ENCODE peak calls at places on chromosomes 1 and 21, in seven cellular contexts. U is neural progenitor cell; M is CD4-positive, alpha-beta T cell; K is H9; B is uterus; J is vagina; G is Peyer's patch. I is an unnamed sample.

GRCh38 chr1:218585565-218586184 is 240.5 kb downstream of the TGFB2 start:
- DNase-seq in U (peak; percentile 88), M (no peak), K (peak; percentile 90), B (no peak), J (no peak), G (no peak), I (peak; percentile 87)

GRCh38 chr1:117176579-117176978 is 34.1 kb downstream of the VTCN1 start:
- DNase-seq in U (no peak), M (no peak), K (no peak), B (no peak), J (no peak), G (no peak), I (no peak)

GRCh38 chr1:171769171-171769570 is 12.3 kb upstream of the METTL13 start:
- DNase-seq in U (no peak), M (no peak), K (no peak), B (no peak), J (no peak), G (no peak), I (no peak)

GRCh38 chr1:37922767-37923550 is 23.9 kb downstream of the INPP5B start:
- DNase-seq in U (no peak), M (no peak), K (no peak), B (no peak), J (no peak), G (no peak), I (no peak)

GRCh38 chr1:220526294-220526693 is 1.6 kb upstream of the MARK1 start:
- DNase-seq in U (peak; percentile 28), M (no peak), K (peak; percentile 43), B (no peak), J (no peak), G (no peak), I (no peak)

GRCh38 chr21:43778469-43779335 is 2.6 kb upstream of the CSTB start:
- DNase-seq in U (no peak), M (no peak), K (no peak), B (no peak), J (no peak), G (no peak), I (no peak)

GRCh38 chr1:150970818-150971582 is 3.6 kb downstream of the CERS2 start:
- DNase-seq in U (peak; percentile 60), M (no peak), K (no peak), B (peak; percentile 79), J (no peak), G (peak; percentile 86), I (no peak)

GRCh38 chr1:8283058-8283884 is 34.6 kb upstream of the SLC45A1 start:
- DNase-seq in U (no peak), M (no peak), K (no peak), B (no peak), J (no peak), G (peak; percentile 60), I (no peak)

GRCh38 chr1:21693732-21694131 is 24.6 kb upstream of the RAP1GAP start:
- DNase-seq in U (no peak), M (no peak), K (no peak), B (no peak), J (no peak), G (no peak), I (no peak)

GRCh38 chr1:227776277-227776676 is 39.2 kb upstream of the PRSS38 start:
- DNase-seq in U (no peak), M (no peak), K (no peak), B (no peak), J (no peak), G (peak; percentile 14), I (peak; percentile 86)

GRCh38 chr1:117795190-117795589 is 134.2 kb downstream of the GDAP2 start:
- DNase-seq in U (no peak), M (no peak), K (no peak), B (no peak), J (no peak), G (no peak), I (peak; percentile 88)

GRCh38 chr1:216462061-216462775 is 39.0 kb upstream of the USH2A start:
- DNase-seq in U (no peak), M (no peak), K (no peak), B (no peak), J (no peak), G (no peak), I (no peak)

GRCh38 chr1:31683997-31684396 is 19.8 kb downstream of the COL16A1 start:
- DNase-seq in U (peak; percentile 45), M (no peak), K (peak; percentile 69), B (no peak), J (no peak), G (peak; percentile 68), I (no peak)

GRCh38 chr1:10287023-10287645 is 76.8 kb downstream of the KIF1B start:
- DNase-seq in U (no peak), M (no peak), K (no peak), B (no peak), J (no peak), G (no peak), I (no peak)

GRCh38 chr1:155127105-155127671 is 488 bp upstream of the EFNA1 start:
- DNase-seq in U (peak; percentile 55), M (no peak), K (peak; percentile 52), B (peak; percentile 45), J (no peak), G (peak; percentile 90), I (peak; percentile 41)

GRCh38 chr1:192104852-192105251 is 53.4 kb upstream of the RGS18 start:
- DNase-seq in U (no peak), M (no peak), K (no peak), B (no peak), J (no peak), G (no peak), I (peak; percentile 6)

GRCh38 chr1:162212713-162213112 is 143.2 kb downstream of the NOS1AP start:
- DNase-seq in U (no peak), M (no peak), K (no peak), B (no peak), J (no peak), G (peak; percentile 67), I (no peak)

GRCh38 chr1:53918343-53918742 is 24.4 kb downstream of the DIO1 start:
- DNase-seq in U (no peak), M (no peak), K (no peak), B (no peak), J (no peak), G (no peak), I (no peak)

GRCh38 chr21:35637431-35637830 is 422.9 kb downstream of the SETD4 start:
- DNase-seq in U (no peak), M (no peak), K (no peak), B (no peak), J (no peak), G (no peak), I (peak; percentile 66)

GRCh38 chr1:205809469-205809868 is 3.5 kb downstream of the SLC41A1 start:
- DNase-seq in U (no peak), M (no peak), K (no peak), B (no peak), J (no peak), G (no peak), I (no peak)
- TF ChIP-seq CTCF in U (no peak), M (no peak), K (no peak), B (no peak), J (no peak), G (no peak), I (no peak)

DNA sequence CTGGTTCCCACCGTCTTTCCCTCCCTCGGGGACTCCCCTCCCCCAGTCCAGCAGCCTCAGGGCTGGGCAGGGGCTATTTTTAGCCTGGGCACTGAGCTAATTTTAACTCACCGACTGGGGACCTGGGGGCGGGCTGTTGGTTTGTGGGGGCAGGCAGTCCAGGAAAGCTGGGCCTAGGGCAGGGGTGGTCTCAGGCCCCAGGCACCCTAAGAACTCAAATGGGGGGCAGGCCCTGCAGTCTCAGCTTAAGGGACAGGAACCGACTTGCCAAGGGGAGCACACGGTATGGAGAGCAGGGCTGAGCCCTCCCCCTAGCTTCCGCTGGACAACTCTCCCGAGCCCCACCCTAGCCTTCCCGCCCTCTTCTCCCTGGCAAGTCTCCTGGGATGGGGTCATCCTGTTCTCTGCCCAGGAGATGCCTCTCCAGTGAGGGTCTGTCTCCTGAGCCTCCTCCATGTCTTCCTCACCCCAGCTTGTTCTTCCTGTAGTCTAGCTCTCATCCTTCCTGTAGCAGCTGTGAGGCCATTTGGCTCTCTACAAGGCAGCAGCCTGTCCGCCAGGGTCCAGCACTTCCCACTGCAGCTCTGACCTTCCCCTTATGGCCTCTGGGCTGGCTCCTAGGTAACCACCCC is 10.1 kb downstream of the MEF2D start:
- DNase-seq in U (peak; percentile 66), M (no peak), K (peak; percentile 60), B (peak; percentile 69), J (no peak), G (peak; percentile 48), I (no peak)
- TF ChIP-seq CTCF in U (peak; percentile 36), M (no peak), K (peak; percentile 46), B (peak; percentile 20), J (no peak), G (no peak), I (peak; percentile 55)

GRCh38 chr1:110638062-110638461 is 31.9 kb upstream of the KCNA2 start:
- DNase-seq in U (no peak), M (no peak), K (no peak), B (no peak), J (peak; percentile 91), G (no peak), I (no peak)

GRCh38 chr1:110638556-110638955 is 32.4 kb upstream of the KCNA2 start:
- DNase-seq in U (no peak), M (no peak), K (no peak), B (no peak), J (no peak), G (no peak), I (no peak)

GRCh38 chr1:110636149-110636935 is 30.2 kb upstream of the KCNA2 start:
- DNase-seq in U (no peak), M (no peak), K (no peak), B (no peak), J (no peak), G (no peak), I (no peak)

GRCh38 chr1:110635434-110635833 is 29.3 kb upstream of the KCNA2 start:
- DNase-seq in U (no peak), M (no peak), K (no peak), B (no peak), J (no peak), G (no peak), I (no peak)

DNA sequence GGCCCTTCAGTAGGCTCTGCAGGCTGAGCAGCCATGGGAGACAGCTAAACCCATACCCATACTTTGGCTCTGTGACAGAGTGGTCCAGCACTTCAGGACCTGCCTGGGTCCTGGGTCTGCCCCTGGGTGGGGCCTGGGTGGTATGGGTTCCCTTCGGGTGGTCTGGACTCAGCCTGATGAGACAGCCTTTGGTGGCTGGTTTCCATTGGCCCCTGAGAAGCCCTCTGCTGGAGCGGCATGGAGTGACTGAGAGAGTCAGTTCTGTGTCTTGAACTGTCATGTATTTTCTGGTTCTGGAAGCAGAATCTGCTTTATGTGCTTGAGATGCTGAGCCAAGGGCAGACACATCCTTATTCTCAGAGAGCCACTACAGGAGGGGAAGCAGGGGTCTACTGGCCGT is 31.3 kb upstream of the KCNA2 start:
- DNase-seq in U (no peak), M (no peak), K (no peak), B (no peak), J (no peak), G (no peak), I (no peak)
- TF ChIP-seq CTCF in U (no peak), M (no peak), K (no peak), B (no peak), J (no peak), G (no peak), I (no peak)

GRCh38 chr1:156767101-156767878 is at the start of gene PRCC:
- DNase-seq in U (peak; percentile 99), M (peak; percentile 95), K (peak; percentile 100), B (peak; percentile 98), J (no peak), G (peak; percentile 97), I (peak; percentile 100)
- TF ChIP-seq CTCF in U (peak; percentile 16), M (no peak), K (no peak), B (no peak), J (no peak), G (no peak), I (peak; percentile 10)

GRCh38 chr1:48061162-48062136 is 64.3 kb upstream of the TRABD2B start:
- DNase-seq in U (peak; percentile 75), M (no peak), K (peak; percentile 59), B (no peak), J (no peak), G (no peak), I (peak; percentile 57)
- TF ChIP-seq CTCF in U (peak; percentile 82), M (peak; percentile 23), K (peak; percentile 85), B (peak; percentile 20), J (no peak), G (no peak), I (peak; percentile 75)